ENCODE peak calls at places on chromosomes 3 and 15, in four cellular contexts. F is AG09319, D is activated T-cell treated with anti-CD3 and anti-CD28 coated beads for 1 hour, R is RKO. M is an unnamed sample.

GRCh38 chr3:2511356-2511755 is 412.7 kb downstream of the CNTN4 start:
- DNase-seq in F (no peak), D (no peak), R (no peak), M (no peak)

GRCh38 chr3:38114875-38115644 is 21.9 kb downstream of the ACAA1 start:
- DNase-seq in F (no peak), D (no peak), R (no peak), M (no peak)

GRCh38 chr15:66400351-66400774 is 13.7 kb downstream of the MAP2K1 start:
- DNase-seq in F (no peak), D (no peak), R (no peak), M (no peak)

GRCh38 chr3:10263549-10264363 is 15.5 kb downstream of the TATDN2 start:
- DNase-seq in F (no peak), D (peak), R (peak), M (peak)

GRCh38 chr3:136957751-136958288 is at the start of gene IL20RB:
- DNase-seq in F (peak), D (no peak), R (peak), M (no peak)

GRCh38 chr3:10251006-10251405 is 2.7 kb downstream of the TATDN2 start:
- DNase-seq in F (no peak), D (no peak), R (no peak), M (no peak)

GRCh38 chr15:67192185-67192584 is 62.3 kb downstream of the AAGAB start:
- DNase-seq in F (no peak), D (no peak), R (no peak), M (no peak)

GRCh38 chr15:93974804-93975481 is 256.4 kb upstream of the MCTP2 start:
- DNase-seq in F (no peak), D (no peak), R (peak), M (no peak)

GRCh38 chr15:50884583-50884982 is 23.9 kb upstream of the AP4E1 start:
- DNase-seq in F (no peak), D (no peak), R (no peak), M (no peak)

GRCh38 chr3:118949113-118949760 is 85.4 kb downstream of the IGSF11 start:
- DNase-seq in F (no peak), D (no peak), R (no peak), M (no peak)

GRCh38 chr15:71472699-71473098 is 337.7 kb upstream of the NR2E3 start:
- DNase-seq in F (no peak), D (no peak), R (no peak), M (no peak)

GRCh38 chr3:134905647-134905935 is 110.5 kb downstream of the EPHB1 start:
- DNase-seq in F (no peak), D (no peak), R (no peak), M (no peak)

GRCh38 chr15:78638658-78639314 is 2.2 kb downstream of the CHRNB4 start:
- DNase-seq in F (no peak), D (peak), R (peak), M (peak)

GRCh38 chr3:81769271-81769670 is 7.8 kb upstream of the GBE1 start:
- DNase-seq in F (no peak), D (no peak), R (no peak), M (no peak)

GRCh38 chr3:10528046-10528445 is 22.7 kb upstream of the ATP2B2 start:
- DNase-seq in F (no peak), D (no peak), R (no peak), M (no peak)

GRCh38 chr3:48614044-48614443 is 4.6 kb upstream of the UQCRC1 start:
- DNase-seq in F (peak), D (no peak), R (peak), M (no peak)

GRCh38 chr3:13879946-13880810 is at the start of gene WNT7A:
- DNase-seq in F (no peak), D (peak), R (no peak), M (peak)

GRCh38 chr15:63679588-63679987 is 82.4 kb downstream of the FBXL22 start:
- DNase-seq in F (no peak), D (no peak), R (no peak), M (no peak)

GRCh38 chr3:130607553-130608154 is 90.7 kb downstream of the COL6A6 start:
- DNase-seq in F (no peak), D (no peak), R (no peak), M (no peak)

M was measured in CD4-positive, alpha-beta T cell.